ENCODE peak calls at places on chromosomes 5 and 9, in six cellular contexts. J is iPS-NIHi11; I is activated naive CD4-positive, alpha-beta T cell; Q is ACHN; N is RPMI7951; H is MCF 10A. V is an unnamed sample.

GRCh38 chr5:16668194-16668593 is 51.4 kb upstream of the RETREG1 start:
- DNase-seq in I (no peak), N (no peak), Q (no peak), J (no peak), H (no peak), V (no peak)

GRCh38 chr5:113397046-113397445 is 37.7 kb downstream of the TSSK1B start:
- DNase-seq in Q (no peak), H (peak), N (no peak), J (no peak), I (no peak), V (no peak)

GRCh38 chr5:6708814-6709213 is 4.4 kb upstream of the TENT4A start:
- DNase-seq in I (no peak), J (no peak), N (no peak), Q (no peak), H (no peak), V (no peak)

GRCh38 chr9:134366223-134367031 is 40.2 kb downstream of the RXRA start:
- DNase-seq in J (peak), Q (no peak), N (peak), I (no peak), H (peak), V (peak)

GRCh38 chr5:153831976-153832375 is 206.7 kb downstream of the FAM114A2 start:
- DNase-seq in I (no peak), Q (no peak), N (peak), J (peak), H (peak), V (peak)

GRCh38 chr9:32350682-32351081 is 33.8 kb upstream of the ACO1 start:
- DNase-seq in H (peak), N (peak), J (no peak), I (no peak), Q (peak), V (no peak)

GRCh38 chr5:123156577-123157296 is 67.7 kb downstream of the PRDM6 start:
- DNase-seq in J (no peak), I (no peak), H (peak), Q (no peak), N (peak), V (no peak)

GRCh38 chr9:5582835-5583195 is 46.1 kb upstream of the RIC1 start:
- DNase-seq in J (no peak), N (peak), Q (peak), H (no peak), I (no peak), V (no peak)

GRCh38 chr9:97570899-97571298 is 62.3 kb downstream of the TSTD2 start:
- DNase-seq in Q (no peak), J (no peak), I (no peak), H (no peak), N (peak), V (no peak)

GRCh38 chr5:81750308-81751008 is 439 bp downstream of the SSBP2 start:
- DNase-seq in N (no peak), J (peak), H (no peak), I (peak), Q (peak), V (peak)

GRCh38 chr9:2465921-2466460 is 155.6 kb upstream of the VLDLR start:
- DNase-seq in Q (peak), J (peak), I (no peak), H (peak), N (no peak), V (peak)

GRCh38 chr5:98064118-98064517 is 709.3 kb upstream of the RGMB start:
- DNase-seq in N (no peak), J (no peak), H (no peak), I (no peak), Q (no peak), V (no peak)

V was measured in HEK293T.